ENCODE peak calls at places on chromosomes 4 and X, in eight cellular contexts. J is endodermal cell; S is HTR-8/SVneo; Q is amniotic stem cell; L is HT1080; D is NCI-H1092 treated with DMSO at 0.1 percent for 48 hours; V is stimulated activated CD4-positive, alpha-beta T cell treated with anti-CD3 and anti-CD28 coated beads, TNF-alpha, amount 100 ng/mL, for 1 hour; C is astrocyte of the cerebellum. A is an unnamed sample.

GRCh38 chr4:146222313-146222712 is 8.0 kb downstream of the REELD1 start:
- DNase-seq in J (no peak), S (peak), Q (no peak), L (peak), D (no peak), V (no peak), C (no peak), A (no peak)

GRCh38 chrX:34863906-34864305 is 78.7 kb upstream of the FAM47B start:
- DNase-seq in J (no peak), S (no peak), Q (no peak), L (no peak), D (no peak), V (no peak), C (no peak), A (no peak)

GRCh38 chr4:151624606-151625565 is 135.9 kb downstream of the GATB start:
- DNase-seq in J (no peak), S (no peak), Q (no peak), L (no peak), D (no peak), V (no peak), C (no peak), A (peak)

GRCh38 chr4:55366621-55367020 is 20.6 kb downstream of the SRD5A3 start:
- DNase-seq in J (no peak), S (no peak), Q (no peak), L (no peak), D (no peak), V (no peak), C (no peak), A (no peak)

GRCh38 chr4:140361099-140361498 is 12.3 kb upstream of the SCOC start:
- DNase-seq in J (no peak), S (no peak), Q (no peak), L (no peak), D (no peak), V (no peak), C (no peak), A (no peak)

GRCh38 chr4:84482564-84483563 is 16.2 kb downstream of the NKX6-1 start:
- DNase-seq in J (peak), S (no peak), Q (no peak), L (no peak), D (no peak), V (no peak), C (no peak), A (no peak)

GRCh38 chrX:41010188-41010846 is 74.9 kb upstream of the USP9X start:
- DNase-seq in J (peak), S (peak), Q (peak), L (peak), D (peak), V (no peak), C (peak), A (peak)

GRCh38 chr4:1408418-1408817 is 2.2 kb upstream of the NKX1-1 start:
- DNase-seq in J (peak), S (no peak), Q (no peak), L (no peak), D (no peak), V (no peak), C (no peak), A (no peak)

GRCh38 chrX:130756233-130756632 is 146.8 kb downstream of the ENOX2 start:
- DNase-seq in J (no peak), S (no peak), Q (no peak), L (no peak), D (no peak), V (no peak), C (no peak), A (no peak)

GRCh38 chr4:88696620-88697019 is 1.0 kb downstream of the NAP1L5 start:
- DNase-seq in J (no peak), S (no peak), Q (no peak), L (no peak), D (no peak), V (no peak), C (no peak), A (no peak)

GRCh38 chrX:154430916-154431315 is 2.4 kb downstream of the ATP6AP1 start:
- DNase-seq in J (no peak), S (no peak), Q (no peak), L (no peak), D (no peak), V (no peak), C (no peak), A (no peak)

GRCh38 chr4:101981756-101982155 is 191.2 kb downstream of the BANK1 start:
- DNase-seq in J (peak), S (no peak), Q (no peak), L (no peak), D (no peak), V (no peak), C (no peak), A (no peak)

GRCh38 chr4:68361146-68361589 is 11.3 kb upstream of the YTHDC1 start:
- DNase-seq in J (no peak), S (no peak), Q (no peak), L (peak), D (no peak), V (no peak), C (no peak), A (no peak)

GRCh38 chr4:128286474-128287158 is 997 bp downstream of the PGRMC2 start:
- DNase-seq in J (no peak), S (peak), Q (peak), L (peak), D (peak), V (no peak), C (peak), A (no peak)

GRCh38 chr4:184295206-184295605 is 77.5 kb upstream of the ENPP6 start:
- DNase-seq in J (no peak), S (no peak), Q (no peak), L (no peak), D (no peak), V (no peak), C (no peak), A (no peak)

GRCh38 chr4:158669310-158669709 is 2.4 kb downstream of the C4orf46 start:
- DNase-seq in J (no peak), S (no peak), Q (no peak), L (no peak), D (no peak), V (no peak), C (no peak), A (no peak)

GRCh38 chr4:119865789-119866188 is 200.9 kb downstream of the MAD2L1 start:
- DNase-seq in J (no peak), S (no peak), Q (no peak), L (no peak), D (no peak), V (no peak), C (no peak), A (no peak)

GRCh38 chr4:101163936-101164335 is 183.4 kb downstream of the PPP3CA start:
- DNase-seq in J (no peak), S (no peak), Q (no peak), L (no peak), D (no peak), V (no peak), C (no peak), A (no peak)

GRCh38 chr4:157014621-157015591 is 43.3 kb upstream of the PDGFC start:
- DNase-seq in J (peak), S (peak), Q (peak), L (peak), D (no peak), V (no peak), C (peak), A (no peak)

GRCh38 chr4:31548823-31549222 is 828.7 kb downstream of the PCDH7 start:
- DNase-seq in J (no peak), S (no peak), Q (no peak), L (no peak), D (no peak), V (no peak), C (peak), A (no peak)

GRCh38 chr4:7929530-7929951 is 10.1 kb downstream of the AFAP1 start:
- DNase-seq in J (peak), S (no peak), Q (no peak), L (no peak), D (no peak), V (no peak), C (no peak), A (no peak)

GRCh38 chrX:154815274-154815818 is 10.1 kb upstream of the MPP1 start:
- DNase-seq in J (no peak), S (no peak), Q (no peak), L (no peak), D (no peak), V (no peak), C (peak), A (no peak)

GRCh38 chr4:141391771-141392170 is 171.1 kb downstream of the ZNF330 start:
- DNase-seq in J (no peak), S (no peak), Q (no peak), L (peak), D (peak), V (no peak), C (no peak), A (no peak)

GRCh38 chr4:187612211-187612780 is 383.3 kb upstream of the ZFP42 start:
- DNase-seq in J (no peak), S (no peak), Q (no peak), L (no peak), D (no peak), V (no peak), C (no peak), A (no peak)

GRCh38 chr4:88672987-88673386 is 24.6 kb downstream of the NAP1L5 start:
- DNase-seq in J (peak), S (no peak), Q (no peak), L (peak), D (peak), V (no peak), C (no peak), A (no peak)

GRCh38 chr4:184397516-184398163 is 76.7 kb downstream of the IRF2 start:
- DNase-seq in J (peak), S (no peak), Q (no peak), L (no peak), D (no peak), V (no peak), C (no peak), A (no peak)

GRCh38 chr4:32140636-32141035 is 1420.5 kb downstream of the PCDH7 start:
- DNase-seq in J (no peak), S (peak), Q (peak), L (peak), D (no peak), V (no peak), C (peak), A (no peak)

GRCh38 chr4:175325230-175325629 is 407.1 kb downstream of the ADAM29 start:
- DNase-seq in J (no peak), S (no peak), Q (no peak), L (peak), D (no peak), V (no peak), C (peak), A (no peak)

GRCh38 chr4:84855774-84856173 is 110.7 kb downstream of the WDFY3 start:
- DNase-seq in J (no peak), S (no peak), Q (no peak), L (no peak), D (no peak), V (no peak), C (no peak), A (no peak)

GRCh38 chrX:1462596-1463251 is 10.0 kb upstream of the ASMTL start:
- DNase-seq in J (no peak), S (peak), Q (peak), L (peak), D (no peak), V (peak), C (no peak), A (peak)

GRCh38 chrX:8233091-8233490 is 62.0 kb upstream of the VCX2 start:
- DNase-seq in J (no peak), S (no peak), Q (no peak), L (no peak), D (no peak), V (no peak), C (peak), A (no peak)

GRCh38 chr4:95317124-95317820 is 231.5 kb downstream of the UNC5C start:
- DNase-seq in J (no peak), S (no peak), Q (no peak), L (no peak), D (peak), V (no peak), C (no peak), A (no peak)

GRCh38 chrX:1422135-1422465 is 30.2 kb upstream of the SLC25A6 start:
- DNase-seq in J (no peak), S (no peak), Q (no peak), L (no peak), D (no peak), V (no peak), C (no peak), A (no peak)

GRCh38 chr4:6109842-6110560 is 90.3 kb downstream of the JAKMIP1 start:
- DNase-seq in J (peak), S (no peak), Q (no peak), L (no peak), D (no peak), V (no peak), C (no peak), A (no peak)

GRCh38 chrX:19750028-19750786 is 137.2 kb downstream of the SH3KBP1 start:
- DNase-seq in J (no peak), S (no peak), Q (no peak), L (no peak), D (no peak), V (no peak), C (no peak), A (no peak)

GRCh38 chr4:126086041-126086440 is 771.3 kb downstream of the FAT4 start:
- DNase-seq in J (no peak), S (no peak), Q (no peak), L (no peak), D (no peak), V (no peak), C (no peak), A (no peak)

A was measured in ovary.